ENCODE peak calls at places on chromosomes 7 and 10, in five cellular contexts. One of them, this sample, is unnamed.

GRCh38 chr7:22008011-22008410 is 62.3 kb upstream of the CDCA7L start:
- DNase-seq in activated T-cell treated with anti-CD3 and anti-CD28 coated beads, Interleukin-2, amount 50 U/mL, for 72 hours: no peak
- DNase-seq in NCI-H345: peak
- DNase-seq in NCI-H1092 treated with DMSO at 0.1 percent for 48 hours: no peak
- DNase-seq in iris pigment epithelial cell: no peak
- DNase-seq in this sample: no peak

GRCh38 chr10:125064681-125065492 is 95.5 kb downstream of the CTBP2 start:
- DNase-seq in activated T-cell treated with anti-CD3 and anti-CD28 coated beads, Interleukin-2, amount 50 U/mL, for 72 hours: peak
- DNase-seq in NCI-H345: no peak
- DNase-seq in NCI-H1092 treated with DMSO at 0.1 percent for 48 hours: no peak
- DNase-seq in iris pigment epithelial cell: peak
- DNase-seq in this sample: peak

GRCh38 chr7:99741438-99741795 is 6.4 kb upstream of the CYP3A7 start:
- DNase-seq in activated T-cell treated with anti-CD3 and anti-CD28 coated beads, Interleukin-2, amount 50 U/mL, for 72 hours: no peak
- DNase-seq in NCI-H345: no peak
- DNase-seq in NCI-H1092 treated with DMSO at 0.1 percent for 48 hours: no peak
- DNase-seq in iris pigment epithelial cell: no peak
- DNase-seq in this sample: no peak

GRCh38 chr10:1754506-1755177 is 17.3 kb upstream of the ADARB2 start:
- DNase-seq in activated T-cell treated with anti-CD3 and anti-CD28 coated beads, Interleukin-2, amount 50 U/mL, for 72 hours: no peak
- DNase-seq in NCI-H345: no peak
- DNase-seq in NCI-H1092 treated with DMSO at 0.1 percent for 48 hours: no peak
- DNase-seq in iris pigment epithelial cell: no peak
- DNase-seq in this sample: no peak

GRCh38 chr10:22489467-22489866 is 144.2 kb downstream of the SPAG6 start:
- DNase-seq in activated T-cell treated with anti-CD3 and anti-CD28 coated beads, Interleukin-2, amount 50 U/mL, for 72 hours: no peak
- DNase-seq in NCI-H345: no peak
- DNase-seq in NCI-H1092 treated with DMSO at 0.1 percent for 48 hours: no peak
- DNase-seq in iris pigment epithelial cell: no peak
- DNase-seq in this sample: no peak

GRCh38 chr7:101564778-101565211 is 64.3 kb downstream of the MYL10 start:
- DNase-seq in activated T-cell treated with anti-CD3 and anti-CD28 coated beads, Interleukin-2, amount 50 U/mL, for 72 hours: no peak
- DNase-seq in NCI-H345: no peak
- DNase-seq in NCI-H1092 treated with DMSO at 0.1 percent for 48 hours: no peak
- DNase-seq in iris pigment epithelial cell: no peak
- DNase-seq in this sample: peak

GRCh38 chr7:27235387-27236052 is 7.1 kb upstream of the EVX1 start:
- DNase-seq in activated T-cell treated with anti-CD3 and anti-CD28 coated beads, Interleukin-2, amount 50 U/mL, for 72 hours: peak
- DNase-seq in NCI-H345: peak
- DNase-seq in NCI-H1092 treated with DMSO at 0.1 percent for 48 hours: peak
- DNase-seq in iris pigment epithelial cell: no peak
- DNase-seq in this sample: peak

GRCh38 chr10:77637986-77638765 is 568 bp upstream of the KCNMA1 start:
- DNase-seq in activated T-cell treated with anti-CD3 and anti-CD28 coated beads, Interleukin-2, amount 50 U/mL, for 72 hours: peak
- DNase-seq in NCI-H345: peak
- DNase-seq in NCI-H1092 treated with DMSO at 0.1 percent for 48 hours: peak
- DNase-seq in iris pigment epithelial cell: peak
- DNase-seq in this sample: no peak

GRCh38 chr10:62815373-62816111 is 624 bp downstream of the EGR2 start:
- DNase-seq in activated T-cell treated with anti-CD3 and anti-CD28 coated beads, Interleukin-2, amount 50 U/mL, for 72 hours: peak
- DNase-seq in NCI-H345: no peak
- DNase-seq in NCI-H1092 treated with DMSO at 0.1 percent for 48 hours: no peak
- DNase-seq in iris pigment epithelial cell: peak
- DNase-seq in this sample: no peak

GRCh38 chr10:3982746-3983442 is 197.9 kb upstream of the KLF6 start:
- DNase-seq in activated T-cell treated with anti-CD3 and anti-CD28 coated beads, Interleukin-2, amount 50 U/mL, for 72 hours: no peak
- DNase-seq in NCI-H345: no peak
- DNase-seq in NCI-H1092 treated with DMSO at 0.1 percent for 48 hours: no peak
- DNase-seq in iris pigment epithelial cell: no peak
- DNase-seq in this sample: no peak

GRCh38 chr10:13792011-13792410 is 205.2 kb downstream of the PRPF18 start:
- DNase-seq in activated T-cell treated with anti-CD3 and anti-CD28 coated beads, Interleukin-2, amount 50 U/mL, for 72 hours: no peak
- DNase-seq in NCI-H345: peak
- DNase-seq in NCI-H1092 treated with DMSO at 0.1 percent for 48 hours: peak
- DNase-seq in iris pigment epithelial cell: no peak
- DNase-seq in this sample: no peak

GRCh38 chr7:127983804-127984332 is 47.4 kb downstream of the LRRC4 start:
- DNase-seq in activated T-cell treated with anti-CD3 and anti-CD28 coated beads, Interleukin-2, amount 50 U/mL, for 72 hours: no peak
- DNase-seq in NCI-H345: no peak
- DNase-seq in NCI-H1092 treated with DMSO at 0.1 percent for 48 hours: no peak
- DNase-seq in iris pigment epithelial cell: peak
- DNase-seq in this sample: peak

GRCh38 chr10:54125098-54125747 is 675.8 kb downstream of the PCDH15 start:
- DNase-seq in activated T-cell treated with anti-CD3 and anti-CD28 coated beads, Interleukin-2, amount 50 U/mL, for 72 hours: no peak
- DNase-seq in NCI-H345: no peak
- DNase-seq in NCI-H1092 treated with DMSO at 0.1 percent for 48 hours: no peak
- DNase-seq in iris pigment epithelial cell: no peak
- DNase-seq in this sample: no peak

GRCh38 chr10:74081192-74081803 is 69.3 kb downstream of the AP3M1 start:
- DNase-seq in activated T-cell treated with anti-CD3 and anti-CD28 coated beads, Interleukin-2, amount 50 U/mL, for 72 hours: peak
- DNase-seq in NCI-H345: peak
- DNase-seq in NCI-H1092 treated with DMSO at 0.1 percent for 48 hours: peak
- DNase-seq in iris pigment epithelial cell: peak
- DNase-seq in this sample: peak

GRCh38 chr10:119199231-119199992 is 8.0 kb upstream of the GRK5 start:
- DNase-seq in activated T-cell treated with anti-CD3 and anti-CD28 coated beads, Interleukin-2, amount 50 U/mL, for 72 hours: no peak
- DNase-seq in NCI-H345: peak
- DNase-seq in NCI-H1092 treated with DMSO at 0.1 percent for 48 hours: peak
- DNase-seq in iris pigment epithelial cell: peak
- DNase-seq in this sample: peak

GRCh38 chr10:87506988-87507387 is 2.3 kb downstream of the MINPP1 start:
- DNase-seq in activated T-cell treated with anti-CD3 and anti-CD28 coated beads, Interleukin-2, amount 50 U/mL, for 72 hours: no peak
- DNase-seq in NCI-H345: no peak
- DNase-seq in NCI-H1092 treated with DMSO at 0.1 percent for 48 hours: no peak
- DNase-seq in iris pigment epithelial cell: no peak
- DNase-seq in this sample: no peak

GRCh38 chr7:33195264-33195663 is 65.9 kb downstream of the BBS9 start:
- DNase-seq in activated T-cell treated with anti-CD3 and anti-CD28 coated beads, Interleukin-2, amount 50 U/mL, for 72 hours: no peak
- DNase-seq in NCI-H345: no peak
- DNase-seq in NCI-H1092 treated with DMSO at 0.1 percent for 48 hours: no peak
- DNase-seq in iris pigment epithelial cell: peak
- DNase-seq in this sample: no peak

GRCh38 chr7:41134242-41134872 is 568.5 kb downstream of the INHBA start:
- DNase-seq in activated T-cell treated with anti-CD3 and anti-CD28 coated beads, Interleukin-2, amount 50 U/mL, for 72 hours: no peak
- DNase-seq in NCI-H345: no peak
- DNase-seq in NCI-H1092 treated with DMSO at 0.1 percent for 48 hours: no peak
- DNase-seq in iris pigment epithelial cell: peak
- DNase-seq in this sample: no peak

GRCh38 chr7:12827920-12828319 is 140.5 kb downstream of the ARL4A start:
- DNase-seq in activated T-cell treated with anti-CD3 and anti-CD28 coated beads, Interleukin-2, amount 50 U/mL, for 72 hours: no peak
- DNase-seq in NCI-H345: no peak
- DNase-seq in NCI-H1092 treated with DMSO at 0.1 percent for 48 hours: no peak
- DNase-seq in iris pigment epithelial cell: peak
- DNase-seq in this sample: no peak

GRCh38 chr7:95335093-95335492 is 10.8 kb upstream of the PON1 start:
- DNase-seq in activated T-cell treated with anti-CD3 and anti-CD28 coated beads, Interleukin-2, amount 50 U/mL, for 72 hours: no peak
- DNase-seq in NCI-H345: no peak
- DNase-seq in NCI-H1092 treated with DMSO at 0.1 percent for 48 hours: no peak
- DNase-seq in iris pigment epithelial cell: peak
- DNase-seq in this sample: no peak

GRCh38 chr7:151817981-151818673 is 58.8 kb downstream of the PRKAG2 start:
- DNase-seq in activated T-cell treated with anti-CD3 and anti-CD28 coated beads, Interleukin-2, amount 50 U/mL, for 72 hours: no peak
- DNase-seq in NCI-H345: no peak
- DNase-seq in NCI-H1092 treated with DMSO at 0.1 percent for 48 hours: no peak
- DNase-seq in iris pigment epithelial cell: no peak
- DNase-seq in this sample: no peak

GRCh38 chr10:111384556-111384955 is 307.7 kb downstream of the ADRA2A start:
- DNase-seq in activated T-cell treated with anti-CD3 and anti-CD28 coated beads, Interleukin-2, amount 50 U/mL, for 72 hours: no peak
- DNase-seq in NCI-H345: no peak
- DNase-seq in NCI-H1092 treated with DMSO at 0.1 percent for 48 hours: no peak
- DNase-seq in iris pigment epithelial cell: no peak
- DNase-seq in this sample: no peak

GRCh38 chr7:40760293-40760964 is 625.6 kb downstream of the SUGCT start:
- DNase-seq in activated T-cell treated with anti-CD3 and anti-CD28 coated beads, Interleukin-2, amount 50 U/mL, for 72 hours: no peak
- DNase-seq in NCI-H345: no peak
- DNase-seq in NCI-H1092 treated with DMSO at 0.1 percent for 48 hours: no peak
- DNase-seq in iris pigment epithelial cell: peak
- DNase-seq in this sample: no peak

GRCh38 chr7:104552102-104552501 is 223.7 kb downstream of the LHFPL3 start:
- DNase-seq in activated T-cell treated with anti-CD3 and anti-CD28 coated beads, Interleukin-2, amount 50 U/mL, for 72 hours: peak
- DNase-seq in NCI-H345: no peak
- DNase-seq in NCI-H1092 treated with DMSO at 0.1 percent for 48 hours: no peak
- DNase-seq in iris pigment epithelial cell: peak
- DNase-seq in this sample: peak

GRCh38 chr10:127935115-127935561 is 28.2 kb downstream of the PTPRE start:
- DNase-seq in activated T-cell treated with anti-CD3 and anti-CD28 coated beads, Interleukin-2, amount 50 U/mL, for 72 hours: no peak
- DNase-seq in NCI-H345: no peak
- DNase-seq in NCI-H1092 treated with DMSO at 0.1 percent for 48 hours: no peak
- DNase-seq in iris pigment epithelial cell: no peak
- DNase-seq in this sample: no peak

GRCh38 chr7:27423290-27423689 is 180.7 kb downstream of the EVX1 start:
- DNase-seq in activated T-cell treated with anti-CD3 and anti-CD28 coated beads, Interleukin-2, amount 50 U/mL, for 72 hours: no peak
- DNase-seq in NCI-H345: no peak
- DNase-seq in NCI-H1092 treated with DMSO at 0.1 percent for 48 hours: no peak
- DNase-seq in iris pigment epithelial cell: peak
- DNase-seq in this sample: peak